ENCODE peak calls at places on chromosome 4, in five cellular contexts. M, G, E, W and J are unnamed samples.

GRCh38 chr4:127623755-127624087 is 9.0 kb upstream of the INTU start:
- DNase-seq in M (no peak), G (no peak), E (peak), W (no peak), J (no peak)

GRCh38 chr4:79686976-79687375 is 278.9 kb upstream of the GK2 start:
- DNase-seq in M (no peak), G (no peak), E (no peak), W (no peak), J (no peak)

GRCh38 chr4:36414248-36414647 is 132.8 kb downstream of the DTHD1 start:
- DNase-seq in M (no peak), G (no peak), E (no peak), W (no peak), J (peak)

GRCh38 chr4:161815841-161816240 is 348.0 kb downstream of the FSTL5 start:
- DNase-seq in M (no peak), G (no peak), E (no peak), W (no peak), J (no peak)

GRCh38 chr4:128635939-128636551 is 173.5 kb upstream of the JADE1 start:
- DNase-seq in M (no peak), G (no peak), E (no peak), W (no peak), J (no peak)

GRCh38 chr4:155208258-155209054 is at the start of gene NPY2R:
- DNase-seq in M (no peak), G (no peak), E (no peak), W (no peak), J (no peak)

GRCh38 chr4:57078685-57079521 is 31.3 kb downstream of the IGFBP7 start:
- DNase-seq in M (no peak), G (no peak), E (no peak), W (no peak), J (no peak)

GRCh38 chr4:1201851-1202525 is 29.6 kb upstream of the SPON2 start:
- DNase-seq in M (peak), G (peak), E (no peak), W (no peak), J (no peak)

GRCh38 chr4:138090145-138090917 is 151.8 kb downstream of the SLC7A11 start:
- DNase-seq in M (no peak), G (no peak), E (peak), W (peak), J (peak)

GRCh38 chr4:104859601-104860000 is 287.1 kb upstream of the TET2 start:
- DNase-seq in M (no peak), G (no peak), E (no peak), W (no peak), J (no peak)

GRCh38 chr4:55172694-55173287 is 47.4 kb upstream of the KDR start:
- DNase-seq in M (no peak), G (no peak), E (no peak), W (no peak), J (no peak)

GRCh38 chr4:86331362-86331761 is 28.5 kb downstream of the MAPK10 start:
- DNase-seq in M (no peak), G (no peak), E (no peak), W (no peak), J (no peak)

GRCh38 chr4:19739101-19739651 is 512.5 kb upstream of the SLIT2 start:
- DNase-seq in M (no peak), G (no peak), E (peak), W (peak), J (peak)

GRCh38 chr4:80036949-80037348 is 36.1 kb downstream of the ANTXR2 start:
- DNase-seq in M (no peak), G (no peak), E (peak), W (peak), J (no peak)

GRCh38 chr4:83581411-83582288 is 45.7 kb downstream of the GPAT3 start:
- DNase-seq in M (no peak), G (no peak), E (no peak), W (no peak), J (no peak)

GRCh38 chr4:39924014-39924413 is 53.7 kb downstream of the PDS5A start:
- DNase-seq in M (no peak), G (no peak), E (no peak), W (no peak), J (no peak)

GRCh38 chr4:180641495-180641894 is 1601.7 kb upstream of the TENM3 start:
- DNase-seq in M (no peak), G (no peak), E (no peak), W (no peak), J (no peak)

GRCh38 chr4:97395980-97396562 is 747.2 kb downstream of the STPG2 start:
- DNase-seq in M (no peak), G (no peak), E (no peak), W (no peak), J (no peak)

GRCh38 chr4:8030121-8030781 is 90.6 kb upstream of the AFAP1 start:
- DNase-seq in M (no peak), G (no peak), E (no peak), W (no peak), J (no peak)

GRCh38 chr4:145605941-145606340 is 13.2 kb upstream of the MMAA start:
- DNase-seq in M (no peak), G (no peak), E (no peak), W (no peak), J (no peak)

GRCh38 chr4:86633854-86634253 is 39.7 kb downstream of the PTPN13 start:
- DNase-seq in M (no peak), G (no peak), E (no peak), W (no peak), J (no peak)

GRCh38 chr4:118683513-118683912 is 1.7 kb upstream of the METTL14 start:
- DNase-seq in M (no peak), G (no peak), E (no peak), W (no peak), J (no peak)

GRCh38 chr4:10186228-10187214 is 69.9 kb upstream of the WDR1 start:
- DNase-seq in M (no peak), G (no peak), E (no peak), W (no peak), J (peak)

GRCh38 chr4:155512069-155512468 is 135.3 kb upstream of the MAP9 start:
- DNase-seq in M (no peak), G (no peak), E (no peak), W (no peak), J (no peak)